ENCODE peak calls at places on chromosome 4, in five cellular contexts. One of them, this sample, is unnamed.

GRCh38 chr4:36011381-36011780 is 232.9 kb downstream of the ARAP2 start:
- DNase-seq in tibial nerve: no peak
- DNase-seq in left lung: no peak
- DNase-seq in AG04449: no peak
- DNase-seq in brain microvascular endothelial cell: no peak
- DNase-seq in this sample: no peak

GRCh38 chr4:83212041-83212851 is 72.4 kb downstream of the COQ2 start:
- DNase-seq in brain microvascular endothelial cell: no peak
- DNase-seq in tibial nerve: no peak
- DNase-seq in left lung: peak
- DNase-seq in AG04449: no peak
- DNase-seq in this sample: no peak

GRCh38 chr4:7898385-7898784 is 41.3 kb downstream of the AFAP1 start:
- DNase-seq in brain microvascular endothelial cell: no peak
- DNase-seq in AG04449: no peak
- DNase-seq in tibial nerve: no peak
- DNase-seq in left lung: no peak
- DNase-seq in this sample: no peak

GRCh38 chr4:88697113-88697512 is 516 bp downstream of the NAP1L5 start:
- DNase-seq in AG04449: no peak
- DNase-seq in tibial nerve: peak
- DNase-seq in left lung: no peak
- DNase-seq in brain microvascular endothelial cell: no peak
- DNase-seq in this sample: no peak

GRCh38 chr4:47221721-47222120 is 190.4 kb downstream of the GABRB1 start:
- DNase-seq in left lung: no peak
- DNase-seq in tibial nerve: no peak
- DNase-seq in brain microvascular endothelial cell: peak
- DNase-seq in AG04449: no peak
- DNase-seq in this sample: no peak

GRCh38 chr4:20256381-20256881 is 4.7 kb downstream of the SLIT2 start:
- DNase-seq in AG04449: no peak
- DNase-seq in tibial nerve: no peak
- DNase-seq in brain microvascular endothelial cell: no peak
- DNase-seq in left lung: no peak
- DNase-seq in this sample: no peak

GRCh38 chr4:118032691-118033090 is 1.6 kb upstream of the NDST3 start:
- DNase-seq in left lung: no peak
- DNase-seq in tibial nerve: no peak
- DNase-seq in AG04449: no peak
- DNase-seq in brain microvascular endothelial cell: no peak
- DNase-seq in this sample: no peak

GRCh38 chr4:79603681-79604080 is 195.7 kb upstream of the GK2 start:
- DNase-seq in AG04449: no peak
- DNase-seq in brain microvascular endothelial cell: no peak
- DNase-seq in left lung: no peak
- DNase-seq in tibial nerve: no peak
- DNase-seq in this sample: no peak

GRCh38 chr4:95215991-95216605 is 332.7 kb downstream of the UNC5C start:
- DNase-seq in brain microvascular endothelial cell: peak
- DNase-seq in left lung: no peak
- DNase-seq in AG04449: no peak
- DNase-seq in tibial nerve: no peak
- DNase-seq in this sample: no peak

GRCh38 chr4:14403132-14403531 is 599.1 kb upstream of the CPEB2 start:
- DNase-seq in tibial nerve: no peak
- DNase-seq in brain microvascular endothelial cell: no peak
- DNase-seq in left lung: no peak
- DNase-seq in AG04449: no peak
- DNase-seq in this sample: no peak

DNA sequence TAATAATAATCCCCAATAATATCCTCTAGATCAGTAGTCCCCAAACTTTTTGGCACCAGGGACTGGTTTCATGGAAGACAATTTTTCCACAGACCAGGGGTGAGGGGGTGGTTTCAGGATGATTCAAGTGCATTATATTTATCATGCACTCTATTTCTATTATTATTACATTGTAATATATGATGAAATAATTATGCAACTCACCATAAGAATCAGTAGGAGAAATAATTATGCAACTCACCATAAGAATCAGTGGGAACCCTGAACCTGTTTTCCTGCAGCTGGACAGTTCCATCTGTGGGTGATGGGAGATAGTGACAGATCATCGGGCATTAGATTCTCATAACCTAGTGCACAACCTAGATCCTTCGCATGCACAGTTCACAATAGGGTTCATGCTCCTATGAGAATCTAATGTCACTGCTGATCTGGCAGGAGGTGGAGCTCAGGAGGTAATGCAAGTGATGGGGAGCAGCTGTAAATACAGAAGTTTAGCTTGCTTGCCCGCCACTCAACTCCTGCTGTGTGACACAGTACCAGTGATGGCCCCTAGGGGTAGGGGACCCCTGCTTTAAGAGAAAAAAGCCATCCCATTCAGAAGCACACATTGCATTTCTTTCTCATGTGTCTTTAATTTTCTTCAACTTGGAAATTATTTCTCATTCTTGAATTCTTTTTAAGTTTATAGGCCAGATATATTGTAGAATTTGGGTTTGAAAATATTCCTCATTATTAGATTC is 16.0 kb upstream of the SH3RF1 start:
- DNase-seq in left lung: no peak
- DNase-seq in brain microvascular endothelial cell: no peak
- DNase-seq in tibial nerve: no peak
- DNase-seq in AG04449: no peak
- DNase-seq in this sample: no peak
- TF ChIP-seq CTCF in left lung: no peak
- TF ChIP-seq CTCF in brain microvascular endothelial cell: peak
- TF ChIP-seq CTCF in tibial nerve: no peak
- TF ChIP-seq CTCF in AG04449: no peak
- TF ChIP-seq CTCF in this sample: no peak

GRCh38 chr4:132218406-132218805 is 930.7 kb upstream of the PCDH10 start:
- DNase-seq in tibial nerve: no peak
- DNase-seq in brain microvascular endothelial cell: no peak
- DNase-seq in left lung: no peak
- DNase-seq in AG04449: no peak
- DNase-seq in this sample: no peak
- H3K4me3 ChIP-seq in tibial nerve: no peak
- H3K4me3 ChIP-seq in brain microvascular endothelial cell: no peak
- H3K4me3 ChIP-seq in left lung: no peak
- H3K4me3 ChIP-seq in AG04449: no peak
- H3K4me3 ChIP-seq in this sample: no peak

DNA sequence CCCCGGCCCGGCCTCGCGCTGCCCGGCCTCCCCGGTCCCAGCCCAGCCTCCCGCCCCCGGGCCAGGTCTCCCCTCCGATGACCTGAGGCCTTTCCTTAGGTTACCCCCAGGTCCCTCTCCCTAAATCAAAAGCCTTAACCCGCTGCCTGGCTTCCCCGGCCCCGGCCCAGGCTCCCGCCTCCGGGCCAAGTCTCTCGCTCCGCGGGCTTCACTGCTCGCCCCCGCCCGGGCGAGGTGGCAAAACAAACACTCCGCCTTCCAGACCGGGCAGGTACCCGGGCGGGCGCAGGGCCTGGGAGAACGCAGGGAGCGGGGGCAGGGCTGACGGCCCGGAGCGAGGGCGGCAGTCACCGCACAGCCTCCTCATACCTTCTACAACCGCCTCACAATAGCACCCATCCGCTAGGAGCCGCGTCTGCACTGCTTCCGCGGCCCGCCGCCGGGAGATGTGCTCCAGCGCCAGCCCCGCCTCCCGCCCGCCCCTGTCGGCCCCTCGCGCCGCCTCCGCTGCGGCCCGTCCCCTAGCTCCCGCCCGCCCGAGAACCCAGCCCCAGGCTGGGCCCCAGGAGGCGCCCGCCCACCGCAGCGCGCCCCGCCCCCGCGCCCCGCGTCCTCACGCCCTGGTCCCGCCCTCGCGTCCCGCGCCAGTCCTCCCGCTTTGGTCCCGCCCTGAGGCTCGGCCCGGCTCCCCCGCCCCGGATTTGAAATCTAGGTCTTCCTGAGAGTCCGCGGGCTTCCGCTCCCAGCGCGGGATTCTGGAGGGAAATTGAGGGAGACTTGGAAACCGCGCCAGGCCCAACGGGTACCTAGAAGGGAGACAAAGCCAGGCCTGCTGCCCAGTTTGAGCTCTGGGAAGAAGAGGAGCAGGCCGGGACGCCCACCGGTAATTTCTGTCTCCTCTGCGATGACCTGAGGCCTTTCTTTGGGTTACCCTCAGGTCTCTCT is at the start of the genes CASP3 and PRIMPOL:
- DNase-seq in AG04449: peak
- DNase-seq in brain microvascular endothelial cell: peak
- DNase-seq in left lung: peak
- DNase-seq in tibial nerve: peak
- DNase-seq in this sample: no peak
- TF ChIP-seq CTCF in AG04449: peak
- TF ChIP-seq CTCF in brain microvascular endothelial cell: peak
- TF ChIP-seq CTCF in left lung: no peak
- TF ChIP-seq CTCF in tibial nerve: peak
- TF ChIP-seq CTCF in this sample: peak

GRCh38 chr4:2823671-2824328 is 19.8 kb upstream of the ADD1 start:
- DNase-seq in brain microvascular endothelial cell: no peak
- DNase-seq in AG04449: no peak
- DNase-seq in tibial nerve: no peak
- DNase-seq in left lung: no peak
- DNase-seq in this sample: no peak

GRCh38 chr4:2822461-2823300 is 21.0 kb upstream of the ADD1 start:
- DNase-seq in left lung: no peak
- DNase-seq in tibial nerve: no peak
- DNase-seq in brain microvascular endothelial cell: no peak
- DNase-seq in AG04449: no peak
- DNase-seq in this sample: no peak

GRCh38 chr4:2825184-2825506 is 18.5 kb upstream of the ADD1 start:
- DNase-seq in AG04449: no peak
- DNase-seq in brain microvascular endothelial cell: no peak
- DNase-seq in left lung: no peak
- DNase-seq in tibial nerve: no peak
- DNase-seq in this sample: no peak

GRCh38 chr4:2824329-2825183 is 19.1 kb upstream of the ADD1 start:
- DNase-seq in AG04449: no peak
- DNase-seq in brain microvascular endothelial cell: no peak
- DNase-seq in left lung: no peak
- DNase-seq in tibial nerve: no peak
- DNase-seq in this sample: no peak

GRCh38 chr4:2823301-2823670 is 20.4 kb upstream of the ADD1 start:
- DNase-seq in tibial nerve: no peak
- DNase-seq in left lung: no peak
- DNase-seq in AG04449: no peak
- DNase-seq in brain microvascular endothelial cell: no peak
- DNase-seq in this sample: no peak
- H3K4me3 ChIP-seq in tibial nerve: no peak
- H3K4me3 ChIP-seq in left lung: no peak
- H3K4me3 ChIP-seq in AG04449: no peak
- H3K4me3 ChIP-seq in brain microvascular endothelial cell: no peak
- H3K4me3 ChIP-seq in this sample: no peak

GRCh38 chr4:137640838-137641158 is 108.5 kb upstream of the PCDH18 start:
- DNase-seq in AG04449: no peak
- DNase-seq in brain microvascular endothelial cell: no peak
- DNase-seq in left lung: no peak
- DNase-seq in tibial nerve: no peak
- DNase-seq in this sample: no peak
- TF ChIP-seq CTCF in AG04449: no peak
- TF ChIP-seq CTCF in brain microvascular endothelial cell: no peak
- TF ChIP-seq CTCF in left lung: no peak
- TF ChIP-seq CTCF in tibial nerve: no peak
- TF ChIP-seq CTCF in this sample: no peak

GRCh38 chr4:37993806-37994205 is 33.6 kb downstream of the PTTG2 start:
- DNase-seq in tibial nerve: no peak
- DNase-seq in brain microvascular endothelial cell: no peak
- DNase-seq in AG04449: no peak
- DNase-seq in left lung: no peak
- DNase-seq in this sample: no peak

GRCh38 chr4:37995299-37995821 is 35.2 kb downstream of the PTTG2 start:
- DNase-seq in brain microvascular endothelial cell: no peak
- DNase-seq in AG04449: no peak
- DNase-seq in left lung: no peak
- DNase-seq in tibial nerve: no peak
- DNase-seq in this sample: no peak

GRCh38 chr4:37998225-37998624 is 38.0 kb downstream of the PTTG2 start:
- DNase-seq in left lung: no peak
- DNase-seq in AG04449: no peak
- DNase-seq in tibial nerve: no peak
- DNase-seq in brain microvascular endothelial cell: no peak
- DNase-seq in this sample: no peak

GRCh38 chr4:37994569-37994968 is 34.4 kb downstream of the PTTG2 start:
- DNase-seq in brain microvascular endothelial cell: no peak
- DNase-seq in left lung: no peak
- DNase-seq in AG04449: no peak
- DNase-seq in tibial nerve: no peak
- DNase-seq in this sample: no peak

GRCh38 chr4:37995981-37996770 is 36.0 kb downstream of the PTTG2 start:
- DNase-seq in left lung: no peak
- DNase-seq in AG04449: no peak
- DNase-seq in tibial nerve: no peak
- DNase-seq in brain microvascular endothelial cell: no peak
- DNase-seq in this sample: no peak
- H3K4me3 ChIP-seq in left lung: no peak
- H3K4me3 ChIP-seq in AG04449: no peak
- H3K4me3 ChIP-seq in tibial nerve: no peak
- H3K4me3 ChIP-seq in brain microvascular endothelial cell: no peak
- H3K4me3 ChIP-seq in this sample: no peak

DNA sequence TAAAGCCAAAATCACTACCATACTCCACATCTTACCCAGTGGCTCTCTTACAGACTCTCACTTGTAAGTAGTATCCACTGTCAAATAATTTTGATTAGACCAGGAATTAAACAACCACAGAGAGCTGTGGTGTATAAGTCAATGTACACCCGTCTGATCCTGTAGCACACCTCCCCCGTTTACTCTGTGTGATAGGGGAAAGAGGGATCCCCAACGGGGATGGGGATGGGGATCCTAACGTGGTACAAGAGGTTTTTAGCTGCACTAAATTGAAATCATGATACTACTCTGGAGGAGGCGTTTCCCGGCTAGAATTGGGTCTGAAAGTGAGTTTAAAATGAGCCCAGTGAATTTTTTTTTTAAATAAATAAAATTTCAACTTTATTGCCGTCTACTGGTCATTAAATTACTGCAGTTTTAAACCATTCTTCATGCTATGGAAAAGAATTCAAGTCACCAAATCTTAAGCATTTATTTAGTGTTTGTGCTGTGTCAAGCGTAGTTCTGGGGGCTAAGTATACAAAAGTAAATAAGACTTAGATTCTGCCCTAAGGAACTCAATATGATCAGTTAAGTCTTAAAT is 76.6 kb downstream of the INTS12 start:
- DNase-seq in brain microvascular endothelial cell: no peak
- DNase-seq in left lung: no peak
- DNase-seq in AG04449: no peak
- DNase-seq in tibial nerve: no peak
- DNase-seq in this sample: no peak
- TF ChIP-seq CTCF in brain microvascular endothelial cell: no peak
- TF ChIP-seq CTCF in left lung: no peak
- TF ChIP-seq CTCF in AG04449: no peak
- TF ChIP-seq CTCF in tibial nerve: no peak
- TF ChIP-seq CTCF in this sample: no peak

This sample was measured in epithelial cell of proximal tubule.